ENCODE peak calls at places on chromosomes 1 and 21, in ten cellular contexts. F, S, C, T, V, Z, L, N, U and J are unnamed samples.

GRCh38 chr1:209554761-209555611 is 28.5 kb upstream of the CAMK1G start:
- DNase-seq in F (no peak), S (no peak), C (no peak), T (no peak), V (no peak), Z (no peak), L (no peak), N (no peak), U (no peak), J (no peak)

GRCh38 chr1:16324456-16324890 is 27.8 kb downstream of the FBXO42 start:
- DNase-seq in F (peak), S (peak), C (no peak), T (no peak), V (no peak), Z (no peak), L (no peak), N (peak), U (peak), J (no peak)

GRCh38 chr1:3135073-3135745 is 66.2 kb downstream of the PRDM16 start:
- DNase-seq in F (no peak), S (no peak), C (no peak), T (no peak), V (no peak), Z (no peak), L (no peak), N (no peak), U (no peak), J (no peak)

GRCh38 chr1:109901508-109902145 is 9.0 kb upstream of the CSF1 start:
- DNase-seq in F (no peak), S (no peak), C (peak), T (no peak), V (no peak), Z (no peak), L (no peak), N (no peak), U (no peak), J (no peak)

GRCh38 chr1:153612111-153612754 is 704 bp downstream of the S100A16 start:
- DNase-seq in F (no peak), S (no peak), C (no peak), T (no peak), V (no peak), Z (no peak), L (no peak), N (no peak), U (no peak), J (no peak)

GRCh38 chr1:14531519-14531918 is 67.0 kb upstream of the KAZN start:
- DNase-seq in F (no peak), S (no peak), C (no peak), T (no peak), V (no peak), Z (no peak), L (no peak), N (no peak), U (no peak), J (no peak)

GRCh38 chr1:175865041-175865766 is 121.8 kb upstream of the TNR start:
- DNase-seq in F (no peak), S (peak), C (no peak), T (no peak), V (no peak), Z (no peak), L (no peak), N (no peak), U (no peak), J (no peak)

GRCh38 chr1:159909381-159909780 is 9.4 kb upstream of the CFAP45 start:
- DNase-seq in F (no peak), S (no peak), C (no peak), T (no peak), V (no peak), Z (no peak), L (no peak), N (no peak), U (no peak), J (no peak)

GRCh38 chr21:20169812-20170576 is 828.2 kb upstream of the NCAM2 start:
- DNase-seq in F (no peak), S (no peak), C (no peak), T (no peak), V (no peak), Z (no peak), L (no peak), N (no peak), U (no peak), J (no peak)

GRCh38 chr1:52473039-52473438 is 68.6 kb downstream of the PRPF38A start:
- DNase-seq in F (no peak), S (no peak), C (no peak), T (no peak), V (no peak), Z (no peak), L (no peak), N (no peak), U (no peak), J (no peak)

GRCh38 chr1:79633456-79633855 is 626.9 kb upstream of the ADGRL4 start:
- DNase-seq in F (no peak), S (peak), C (no peak), T (no peak), V (no peak), Z (no peak), L (no peak), N (peak), U (peak), J (no peak)

GRCh38 chr1:12244078-12244477 is 14.2 kb downstream of the VPS13D start:
- DNase-seq in F (no peak), S (no peak), C (no peak), T (no peak), V (peak), Z (no peak), L (no peak), N (peak), U (no peak), J (no peak)

GRCh38 chr21:35044770-35045538 is 4.1 kb downstream of the RUNX1 start:
- DNase-seq in F (no peak), S (no peak), C (no peak), T (peak), V (no peak), Z (no peak), L (no peak), N (no peak), U (no peak), J (no peak)

GRCh38 chr1:27005166-27005530 is 7.5 kb downstream of the TENT5B start:
- DNase-seq in F (no peak), S (no peak), C (no peak), T (no peak), V (no peak), Z (no peak), L (no peak), N (no peak), U (no peak), J (no peak)

GRCh38 chr1:210536263-210536961 is 207.7 kb downstream of the HHAT start:
- DNase-seq in F (no peak), S (no peak), C (no peak), T (no peak), V (no peak), Z (no peak), L (no peak), N (no peak), U (no peak), J (no peak)

GRCh38 chr1:222750651-222751050 is 13.6 kb downstream of the FAM177B start:
- DNase-seq in F (no peak), S (no peak), C (no peak), T (no peak), V (no peak), Z (no peak), L (no peak), N (no peak), U (no peak), J (no peak)

GRCh38 chr1:160575112-160575664 is 4.1 kb downstream of the CD84 start:
- DNase-seq in F (no peak), S (no peak), C (no peak), T (no peak), V (no peak), Z (no peak), L (no peak), N (no peak), U (no peak), J (no peak)

GRCh38 chr1:153288634-153289275 is 24.0 kb downstream of the PGLYRP3 start:
- DNase-seq in F (no peak), S (no peak), C (no peak), T (no peak), V (peak), Z (peak), L (no peak), N (no peak), U (no peak), J (no peak)

GRCh38 chr1:115201598-115201997 is 112.3 kb upstream of the TSPAN2 start:
- DNase-seq in F (no peak), S (no peak), C (no peak), T (no peak), V (no peak), Z (no peak), L (no peak), N (no peak), U (no peak), J (no peak)

DNA sequence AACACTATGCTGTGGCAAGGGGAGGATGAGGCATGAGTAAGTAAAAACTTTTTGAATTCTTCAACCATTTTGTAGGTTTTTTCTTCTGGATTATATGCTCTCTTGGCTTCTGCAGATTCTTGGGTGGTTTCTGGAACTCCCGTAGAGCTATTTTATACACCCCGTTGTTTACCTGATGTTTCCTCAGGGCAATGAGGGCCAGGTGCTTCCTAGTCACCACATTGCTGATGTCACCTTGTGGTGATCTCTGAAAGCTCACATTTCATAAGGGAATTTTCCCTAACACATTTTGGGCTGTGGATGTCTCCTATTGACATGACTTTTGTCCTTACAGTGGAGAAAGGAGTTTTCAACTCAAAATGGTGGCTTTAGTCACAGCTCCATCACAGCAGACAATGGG is 356.6 kb downstream of the PLA2G4A start:
- DNase-seq in F (no peak), S (no peak), C (no peak), T (no peak), V (no peak), Z (no peak), L (no peak), N (no peak), U (no peak), J (no peak)
- TF ChIP-seq CTCF in F (no peak), S (no peak), C (no peak), T (no peak), V (no peak), Z (no peak), L (no peak), N (no peak), U (no peak), J (no peak)

GRCh38 chr21:29374481-29374880 is 75.8 kb downstream of the BACH1 start:
- DNase-seq in F (no peak), S (peak), C (no peak), T (no peak), V (no peak), Z (no peak), L (no peak), N (no peak), U (no peak), J (no peak)

GRCh38 chr21:29367335-29367734 is 68.6 kb downstream of the BACH1 start:
- DNase-seq in F (no peak), S (no peak), C (no peak), T (no peak), V (no peak), Z (no peak), L (no peak), N (no peak), U (no peak), J (no peak)

GRCh38 chr21:29371464-29371863 is 72.7 kb downstream of the BACH1 start:
- DNase-seq in F (no peak), S (no peak), C (no peak), T (no peak), V (no peak), Z (no peak), L (no peak), N (peak), U (no peak), J (no peak)

GRCh38 chr21:29376556-29376955 is 77.8 kb downstream of the BACH1 start:
- DNase-seq in F (no peak), S (peak), C (peak), T (peak), V (peak), Z (peak), L (no peak), N (peak), U (no peak), J (no peak)

DNA sequence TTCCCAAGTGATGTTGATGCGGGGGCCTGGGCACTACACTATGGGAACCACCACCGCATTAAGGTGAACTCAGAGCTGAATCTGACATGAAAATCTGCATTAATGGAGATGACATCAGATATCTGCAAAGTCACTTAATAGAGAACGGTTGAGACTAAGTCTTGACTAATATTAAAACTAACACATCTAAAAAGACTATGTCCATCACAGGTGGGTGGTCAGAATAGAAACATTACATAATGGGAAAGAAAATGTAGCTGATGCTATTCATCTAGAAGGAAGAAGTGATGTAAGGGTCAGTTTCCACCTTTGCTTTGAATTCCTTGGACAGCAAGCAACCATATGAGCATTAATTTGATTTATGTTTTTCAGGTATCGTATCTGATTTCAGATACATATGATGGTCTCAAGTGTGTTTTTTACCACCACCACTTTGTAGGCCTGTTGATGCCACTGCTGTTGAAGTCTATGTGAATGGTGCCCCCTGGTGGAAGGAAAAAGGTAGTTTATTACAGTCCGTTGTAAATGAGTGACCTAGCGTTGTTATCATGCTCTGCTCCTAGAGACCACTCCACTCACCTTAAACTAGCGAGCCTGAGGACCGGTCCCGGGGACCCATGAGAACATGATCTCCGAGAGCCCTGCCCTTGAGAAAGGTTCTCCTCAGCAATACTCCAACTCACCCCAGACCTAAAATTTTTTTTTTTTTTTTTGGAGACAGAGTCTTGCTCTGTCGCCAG is 73.5 kb downstream of the BACH1 start:
- DNase-seq in F (no peak), S (peak), C (no peak), T (peak), V (peak), Z (peak), L (peak), N (peak), U (peak), J (no peak)
- TF ChIP-seq CTCF in F (peak), S (peak), C (peak), T (peak), V (peak), Z (peak), L (peak), N (peak), U (peak), J (peak)

GRCh38 chr1:185044387-185044786 is 971 bp upstream of the RNF2 start:
- DNase-seq in F (no peak), S (no peak), C (no peak), T (no peak), V (no peak), Z (no peak), L (no peak), N (no peak), U (no peak), J (no peak)

GRCh38 chr1:185045793-185046441 is 559 bp downstream of the RNF2 start:
- DNase-seq in F (no peak), S (peak), C (no peak), T (no peak), V (peak), Z (peak), L (peak), N (peak), U (peak), J (peak)

GRCh38 chr1:185046639-185047038 is 1.3 kb downstream of the RNF2 start:
- DNase-seq in F (no peak), S (no peak), C (no peak), T (no peak), V (no peak), Z (no peak), L (no peak), N (no peak), U (no peak), J (no peak)

GRCh38 chr1:185041742-185042141 is 3.6 kb upstream of the RNF2 start:
- DNase-seq in F (no peak), S (no peak), C (no peak), T (no peak), V (no peak), Z (no peak), L (no peak), N (no peak), U (no peak), J (no peak)

DNA sequence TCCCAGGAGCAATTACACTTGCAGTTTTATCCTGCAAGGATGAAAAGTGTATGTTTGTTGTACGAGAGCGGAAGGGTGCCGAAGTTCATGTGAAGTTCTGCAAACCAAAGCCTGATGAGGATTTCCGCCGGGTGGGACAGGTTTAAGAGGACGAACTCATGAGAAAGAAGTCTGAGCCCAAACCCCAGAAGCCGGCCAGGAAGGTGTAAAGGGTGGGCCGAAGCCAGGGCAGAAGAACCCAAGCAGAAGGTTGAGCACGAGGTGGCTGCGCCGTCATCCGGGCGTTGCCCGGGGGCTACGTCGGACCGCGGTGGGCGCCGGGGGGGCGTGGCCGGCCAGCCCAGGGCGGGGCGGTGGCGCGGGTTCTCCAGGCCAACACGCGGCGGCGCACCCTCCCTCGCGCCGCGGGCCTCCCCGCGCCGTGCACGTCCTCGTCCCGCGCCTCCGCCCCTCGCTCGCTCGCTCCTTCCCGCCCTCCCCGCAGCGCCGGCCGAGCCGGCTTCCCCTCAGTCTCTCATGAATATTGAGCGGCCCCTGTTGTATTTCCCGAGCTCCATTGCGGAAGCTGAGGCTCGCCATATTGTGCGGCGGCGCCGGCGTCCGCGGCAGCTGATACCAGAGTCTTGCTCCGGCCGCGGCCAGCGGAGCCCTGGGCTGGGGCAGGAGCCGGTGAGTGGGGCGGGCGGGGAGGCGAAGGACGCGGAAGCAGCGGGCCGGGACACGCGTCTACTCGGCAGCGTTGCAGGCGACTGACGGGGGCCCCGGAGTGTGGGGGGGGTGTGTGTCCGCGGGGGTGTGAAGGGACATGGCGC is at the start of gene RNF2:
- DNase-seq in F (peak), S (peak), C (peak), T (peak), V (peak), Z (peak), L (peak), N (peak), U (peak), J (peak)
- TF ChIP-seq CTCF in F (no peak), S (no peak), C (no peak), T (no peak), V (peak), Z (peak), L (no peak), N (no peak), U (no peak), J (no peak)

GRCh38 chr1:116878804-116879477 is 30.8 kb upstream of the PTGFRN start:
- DNase-seq in F (peak), S (peak), C (no peak), T (peak), V (no peak), Z (peak), L (no peak), N (peak), U (peak), J (no peak)
- TF ChIP-seq CTCF in F (no peak), S (peak), C (no peak), T (peak), V (no peak), Z (peak), L (no peak), N (no peak), U (no peak), J (no peak)

GRCh38 chr21:42094811-42095210 is 23.7 kb downstream of the UMODL1 start:
- DNase-seq in F (no peak), S (no peak), C (no peak), T (no peak), V (no peak), Z (no peak), L (no peak), N (peak), U (no peak), J (no peak)
- TF ChIP-seq CTCF in F (no peak), S (no peak), C (no peak), T (no peak), V (no peak), Z (peak), L (no peak), N (peak), U (no peak), J (peak)

DNA sequence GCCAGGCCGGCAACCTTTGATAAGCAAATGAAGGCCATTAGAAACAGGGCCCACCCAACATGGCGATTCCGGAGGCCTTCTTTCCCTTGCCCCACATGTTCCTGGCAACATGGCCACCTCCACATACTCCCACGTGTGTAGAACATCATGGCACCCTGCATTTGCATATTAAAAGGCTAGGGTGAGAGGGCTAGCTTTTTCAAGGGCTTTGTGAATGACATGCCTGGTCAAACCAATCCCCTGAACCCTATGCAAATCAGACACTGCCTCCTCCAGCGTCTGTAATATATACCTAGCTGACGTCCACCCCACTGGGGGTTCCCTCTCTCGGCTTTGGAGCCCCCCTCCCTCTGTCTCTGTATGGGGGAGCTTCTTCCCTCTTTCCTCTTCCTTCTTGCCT is 1.6 kb downstream of the ADCY10 start:
- DNase-seq in F (no peak), S (no peak), C (no peak), T (no peak), V (no peak), Z (no peak), L (no peak), N (no peak), U (no peak), J (no peak)
- TF ChIP-seq CTCF in F (no peak), S (no peak), C (no peak), T (no peak), V (no peak), Z (no peak), L (no peak), N (no peak), U (no peak), J (no peak)

DNA sequence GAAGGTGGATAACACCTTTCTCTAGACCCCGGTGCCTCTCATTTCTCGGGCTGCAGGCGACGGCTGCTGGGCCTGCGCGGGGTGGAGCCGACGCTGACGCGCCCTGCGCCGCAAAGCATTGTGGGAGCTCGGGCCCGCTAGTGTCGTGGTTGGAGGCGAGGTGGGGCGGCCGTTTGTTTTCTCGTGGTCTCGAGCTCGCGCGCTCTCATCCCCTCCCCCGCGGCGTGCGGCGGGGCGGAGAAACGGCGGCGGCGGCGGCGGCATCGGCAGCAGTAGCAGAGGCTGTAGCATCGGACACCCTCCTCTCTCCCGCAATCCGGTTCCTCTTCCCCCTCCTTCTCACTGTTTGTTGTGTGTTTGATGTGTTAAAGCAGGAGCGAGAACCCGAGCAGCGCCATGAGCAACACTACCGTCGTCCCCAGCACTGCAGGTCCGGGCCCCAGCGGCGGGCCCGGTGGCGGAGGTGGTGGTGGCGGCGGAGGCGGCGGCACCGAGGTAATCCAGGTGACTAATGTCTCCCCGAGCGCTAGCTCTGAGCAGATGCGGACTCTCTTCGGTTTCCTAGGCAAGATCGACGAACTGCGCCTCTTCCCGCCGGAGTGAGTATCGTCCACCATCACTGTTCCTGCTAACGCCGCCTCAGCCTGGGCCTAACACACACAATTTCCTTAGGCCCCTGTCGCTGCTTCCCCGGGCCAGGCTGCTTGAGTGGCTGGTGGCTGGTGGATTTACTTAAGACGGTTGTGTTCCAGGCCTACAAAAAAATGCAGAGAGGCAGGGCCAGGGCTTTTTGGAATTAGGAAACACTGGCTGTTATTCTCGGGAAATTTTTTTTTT is at the start of gene SRSF11:
- DNase-seq in F (peak), S (peak), C (peak), T (peak), V (peak), Z (peak), L (peak), N (peak), U (peak), J (peak)
- TF ChIP-seq CTCF in F (no peak), S (peak), C (no peak), T (no peak), V (no peak), Z (peak), L (peak), N (no peak), U (no peak), J (peak)